ENCODE peak calls at places on chromosome 7, in six cellular contexts. U is thyroid gland, K is adrenal gland, S is uterus, R is psoas muscle, I is MCF 10A. D is an unnamed sample.
A peak's percentile ranks its signal among the peaks of the same experiment; 100 is the strongest.

GRCh38 chr7:131075406-131075805 is 252.3 kb upstream of the MKLN1 start:
- DNase-seq in R (no peak), I (no peak), K (no peak), S (no peak), U (no peak), D (no peak)

GRCh38 chr7:33674804-33675411 is 230.4 kb upstream of the BMPER start:
- DNase-seq in S (no peak), K (no peak), I (no peak), U (peak; percentile 7), R (no peak), D (no peak)

GRCh38 chr7:146874722-146875121 is 758.1 kb downstream of the CNTNAP2 start:
- DNase-seq in S (no peak), R (no peak), I (no peak), K (no peak), U (no peak), D (no peak)

GRCh38 chr7:21922605-21923004 is 23.1 kb downstream of the CDCA7L start:
- DNase-seq in S (no peak), I (no peak), R (no peak), K (no peak), U (no peak), D (no peak)

GRCh38 chr7:80496586-80496985 is 15.3 kb downstream of the GNAT3 start:
- DNase-seq in S (no peak), I (no peak), K (no peak), R (no peak), U (no peak), D (no peak)

GRCh38 chr7:133850497-133851070 is 276.6 kb upstream of the LRGUK start:
- DNase-seq in I (no peak), K (no peak), R (no peak), S (no peak), U (no peak), D (no peak)

GRCh38 chr7:138325434-138325833 is 134.6 kb upstream of the TRIM24 start:
- DNase-seq in R (no peak), S (no peak), I (no peak), U (no peak), K (no peak), D (no peak)

GRCh38 chr7:37999673-38000072 is 79.2 kb downstream of the EPDR1 start:
- DNase-seq in S (no peak), K (no peak), I (no peak), U (no peak), R (no peak), D (no peak)

GRCh38 chr7:124898523-124898922 is 31.1 kb downstream of the POT1 start:
- DNase-seq in K (no peak), U (no peak), I (no peak), S (no peak), R (no peak), D (no peak)

GRCh38 chr7:92177362-92177761 is 1.6 kb downstream of the LRRD1 start:
- DNase-seq in U (no peak), R (no peak), K (no peak), I (peak; percentile 18), S (no peak), D (no peak)

GRCh38 chr7:140517546-140518369 is 38.5 kb upstream of the MKRN1 start:
- DNase-seq in S (peak; percentile 92), I (peak; percentile 91), K (peak; percentile 96), R (peak; percentile 89), U (peak; percentile 89), D (peak; percentile 89)

GRCh38 chr7:36600869-36601530 is 123.3 kb downstream of the AOAH start:
- DNase-seq in U (no peak), I (peak; percentile 76), K (no peak), S (no peak), R (no peak), D (no peak)

GRCh38 chr7:101362334-101363195 is at the start of gene COL26A1:
- DNase-seq in S (no peak), R (peak; percentile 17), U (peak; percentile 50), K (peak; percentile 61), I (no peak), D (no peak)

GRCh38 chr7:79528421-79528820 is 75.0 kb upstream of the MAGI2 start:
- DNase-seq in R (no peak), S (no peak), U (no peak), I (peak; percentile 32), K (no peak), D (no peak)

GRCh38 chr7:376306-376969 is 86.5 kb downstream of the FOXL3 start:
- DNase-seq in I (no peak), R (no peak), U (no peak), S (peak; percentile 12), K (no peak), D (no peak)

GRCh38 chr7:14368285-14368684 is 378.8 kb upstream of the ETV1 start:
- DNase-seq in K (no peak), S (no peak), U (no peak), I (peak; percentile 10), R (no peak), D (no peak)

GRCh38 chr7:157046681-157047080 is 36.2 kb upstream of the MNX1 start:
- DNase-seq in U (no peak), S (no peak), K (peak; percentile 2), R (no peak), I (peak; percentile 25), D (no peak)

GRCh38 chr7:132455306-132455705 is 121.0 kb downstream of the PLXNA4 start:
- DNase-seq in S (no peak), I (no peak), U (no peak), K (no peak), R (no peak), D (no peak)

GRCh38 chr7:6604458-6604857 is 11.0 kb upstream of the ZNF853 start:
- DNase-seq in I (no peak), U (no peak), S (no peak), K (no peak), R (no peak), D (no peak)

GRCh38 chr7:69656890-69657289 is 58.6 kb downstream of the AUTS2 start:
- DNase-seq in R (peak; percentile 37), S (peak; percentile 61), U (no peak), K (peak; percentile 81), I (no peak), D (peak; percentile 31)

GRCh38 chr7:146115665-146116451 is 743 bp upstream of the CNTNAP2 start:
- DNase-seq in S (no peak), R (peak; percentile 16), K (peak; percentile 56), I (no peak), U (peak; percentile 61), D (no peak)

GRCh38 chr7:47990592-47990991 is 11.2 kb upstream of the HUS1 start:
- DNase-seq in S (no peak), I (no peak), R (no peak), U (no peak), K (no peak), D (no peak)

GRCh38 chr7:142867398-142868187 is 12.7 kb downstream of the EPHB6 start:
- DNase-seq in I (no peak), R (no peak), U (no peak), K (peak; percentile 35), S (no peak), D (no peak)

GRCh38 chr7:50860174-50860573 is 77.5 kb upstream of the GRB10 start:
- DNase-seq in S (no peak), I (no peak), U (no peak), R (no peak), K (no peak), D (no peak)

GRCh38 chr7:106285801-106286492 is 1.2 kb upstream of the NAMPT start:
- DNase-seq in I (no peak), U (no peak), S (no peak), R (no peak), K (no peak), D (no peak)

GRCh38 chr7:80070391-80070790 is 64.2 kb upstream of the GNAI1 start:
- DNase-seq in K (no peak), I (no peak), R (no peak), U (no peak), S (no peak), D (no peak)

GRCh38 chr7:129208667-129209066 is 16.2 kb upstream of the AHCYL2 start:
- DNase-seq in I (no peak), U (no peak), R (no peak), K (no peak), S (no peak), D (no peak)
- TF ChIP-seq CTCF in I (no peak), U (no peak), R (no peak), K (no peak), S (no peak), D (no peak)

GRCh38 chr7:99822731-99823718 is 4.8 kb upstream of the CYP3A43 start:
- DNase-seq in I (no peak), R (no peak), U (no peak), S (no peak), K (no peak), D (no peak)
- TF ChIP-seq CTCF in I (no peak), R (no peak), U (no peak), S (no peak), K (no peak), D (no peak)

GRCh38 chr7:53350241-53350640 is 314.8 kb downstream of the POM121L12 start:
- DNase-seq in K (peak; percentile 81), R (no peak), U (no peak), S (no peak), I (peak; percentile 46), D (no peak)
- TF ChIP-seq CTCF in K (peak; percentile 49), R (no peak), U (no peak), S (no peak), I (peak; percentile 60), D (no peak)

GRCh38 chr7:25305831-25306230 is 77.5 kb upstream of the NPVF start:
- DNase-seq in U (no peak), R (no peak), K (no peak), S (no peak), I (peak; percentile 51), D (no peak)

GRCh38 chr7:25308898-25309521 is 80.7 kb upstream of the NPVF start:
- DNase-seq in S (no peak), K (no peak), U (no peak), I (no peak), R (no peak), D (no peak)

GRCh38 chr7:25307624-25308023 is 79.3 kb upstream of the NPVF start:
- DNase-seq in I (no peak), R (no peak), K (no peak), S (no peak), U (no peak), D (no peak)

GRCh38 chr7:25308246-25308645 is 80.0 kb upstream of the NPVF start:
- DNase-seq in S (no peak), I (no peak), K (no peak), R (no peak), U (no peak), D (no peak)

DNA sequence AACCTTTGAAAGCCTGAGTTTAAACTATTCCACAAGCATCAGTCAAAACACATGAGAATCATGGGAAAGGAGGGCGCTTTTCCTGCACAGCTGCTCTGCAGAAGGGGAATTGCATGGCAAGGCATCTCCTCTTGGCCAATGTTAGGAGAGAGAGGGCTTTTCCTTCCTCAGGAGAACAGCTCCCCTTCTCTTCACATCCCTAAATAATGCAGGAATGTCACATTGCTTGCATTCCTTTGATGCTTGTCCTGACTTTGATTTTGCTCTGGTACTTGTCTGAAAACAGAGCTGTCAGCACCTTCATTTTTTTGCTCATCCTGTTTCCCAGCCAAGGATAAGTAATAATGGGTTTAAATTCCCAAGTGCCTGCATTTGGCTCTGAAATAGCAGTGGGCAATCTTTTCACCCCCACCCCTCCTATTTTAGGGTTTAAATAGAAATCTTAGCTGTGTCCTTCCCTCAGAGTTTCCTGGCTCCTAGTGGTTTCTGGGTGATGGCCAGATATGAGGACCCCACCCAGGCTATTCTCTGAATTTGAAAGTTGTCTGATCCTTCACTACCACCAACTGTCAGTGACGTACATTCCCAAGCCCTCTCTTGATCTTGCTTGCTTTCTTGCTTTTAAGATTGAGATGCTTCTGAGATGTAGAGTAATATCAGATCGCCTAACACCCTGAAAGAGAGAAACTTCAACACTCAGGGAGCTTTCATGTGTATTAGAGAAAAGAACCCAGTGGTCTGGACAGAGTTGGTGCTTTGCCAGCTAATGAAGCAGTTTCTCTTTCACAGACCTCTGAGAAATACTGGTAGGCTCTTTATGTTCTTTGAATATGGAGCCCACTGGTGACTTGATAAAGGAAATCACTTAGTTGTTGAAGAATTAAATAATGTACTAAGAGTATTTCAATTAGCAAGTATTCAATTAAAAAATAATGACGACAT is 75.4 kb upstream of the NPVF start:
- DNase-seq in K (no peak), S (no peak), R (no peak), I (no peak), U (peak; percentile 48), D (no peak)
- TF ChIP-seq CTCF in K (no peak), S (no peak), R (no peak), I (no peak), U (no peak), D (no peak)

D was measured in tibial nerve.